ENCODE peak calls at places on chromosomes 16 and 17, in four cellular contexts. E is SK-N-SH, B is uterus, V is breast epithelium. S is an unnamed sample.

GRCh38 chr17:59378621-59379194 is 47.3 kb downstream of the YPEL2 start:
- DNase-seq in E (no peak), B (peak; percentile 60), V (no peak), S (no peak)

GRCh38 chr16:75603241-75603640 is 19.8 kb downstream of the ADAT1 start:
- DNase-seq in E (no peak), B (no peak), V (no peak), S (no peak)

GRCh38 chr17:31266042-31266441 is 31.0 kb downstream of the OMG start:
- DNase-seq in E (no peak), B (no peak), V (no peak), S (no peak)

GRCh38 chr16:62036101-62036806 is at the start of gene CDH8:
- DNase-seq in E (peak; percentile 22), B (no peak), V (no peak), S (no peak)

GRCh38 chr17:63919311-63919723 is 678 bp upstream of the GH1 start:
- DNase-seq in E (peak; percentile 89), B (peak; percentile 41), V (peak; percentile 43), S (no peak)

GRCh38 chr17:49859991-49860953 is 12.4 kb upstream of the TAC4 start:
- DNase-seq in E (no peak), B (no peak), V (no peak), S (no peak)

GRCh38 chr17:142102-142661 is 4.8 kb downstream of the SCGB1C2 start:
- DNase-seq in E (peak; percentile 84), B (peak; percentile 23), V (peak; percentile 16), S (no peak)

GRCh38 chr16:58635502-58635901 is 5.9 kb upstream of the CNOT1 start:
- DNase-seq in E (no peak), B (no peak), V (no peak), S (no peak)

GRCh38 chr17:6639651-6640535 is 618 bp downstream of the KIAA0753 start:
- DNase-seq in E (no peak), B (peak; percentile 28), V (no peak), S (no peak)

GRCh38 chr16:20871935-20872815 is 28.0 kb downstream of the DCUN1D3 start:
- DNase-seq in E (no peak), B (no peak), V (no peak), S (no peak)

GRCh38 chr17:6555331-6556120 is 829 bp downstream of the PITPNM3 start:
- DNase-seq in E (peak; percentile 60), B (no peak), V (no peak), S (no peak)

GRCh38 chr17:17525956-17526355 is 29.8 kb upstream of the RASD1 start:
- DNase-seq in E (no peak), B (no peak), V (no peak), S (no peak)

GRCh38 chr17:44076716-44077594 is 6.4 kb downstream of the G6PC3 start:
- DNase-seq in E (no peak), B (no peak), V (no peak), S (no peak)

GRCh38 chr17:49111934-49112333 is 20.6 kb upstream of the B4GALNT2 start:
- DNase-seq in E (no peak), B (no peak), V (no peak), S (no peak)

GRCh38 chr17:76153640-76154039 is 12.6 kb upstream of the FOXJ1 start:
- DNase-seq in E (no peak), B (no peak), V (no peak), S (no peak)

GRCh38 chr17:48554412-48555090 is 9.6 kb upstream of the HOXB2 start:
- DNase-seq in E (no peak), B (no peak), V (no peak), S (no peak)

GRCh38 chr16:84555418-84556196 is 51.1 kb upstream of the MEAK7 start:
- DNase-seq in E (no peak), B (no peak), V (no peak), S (no peak)

DNA sequence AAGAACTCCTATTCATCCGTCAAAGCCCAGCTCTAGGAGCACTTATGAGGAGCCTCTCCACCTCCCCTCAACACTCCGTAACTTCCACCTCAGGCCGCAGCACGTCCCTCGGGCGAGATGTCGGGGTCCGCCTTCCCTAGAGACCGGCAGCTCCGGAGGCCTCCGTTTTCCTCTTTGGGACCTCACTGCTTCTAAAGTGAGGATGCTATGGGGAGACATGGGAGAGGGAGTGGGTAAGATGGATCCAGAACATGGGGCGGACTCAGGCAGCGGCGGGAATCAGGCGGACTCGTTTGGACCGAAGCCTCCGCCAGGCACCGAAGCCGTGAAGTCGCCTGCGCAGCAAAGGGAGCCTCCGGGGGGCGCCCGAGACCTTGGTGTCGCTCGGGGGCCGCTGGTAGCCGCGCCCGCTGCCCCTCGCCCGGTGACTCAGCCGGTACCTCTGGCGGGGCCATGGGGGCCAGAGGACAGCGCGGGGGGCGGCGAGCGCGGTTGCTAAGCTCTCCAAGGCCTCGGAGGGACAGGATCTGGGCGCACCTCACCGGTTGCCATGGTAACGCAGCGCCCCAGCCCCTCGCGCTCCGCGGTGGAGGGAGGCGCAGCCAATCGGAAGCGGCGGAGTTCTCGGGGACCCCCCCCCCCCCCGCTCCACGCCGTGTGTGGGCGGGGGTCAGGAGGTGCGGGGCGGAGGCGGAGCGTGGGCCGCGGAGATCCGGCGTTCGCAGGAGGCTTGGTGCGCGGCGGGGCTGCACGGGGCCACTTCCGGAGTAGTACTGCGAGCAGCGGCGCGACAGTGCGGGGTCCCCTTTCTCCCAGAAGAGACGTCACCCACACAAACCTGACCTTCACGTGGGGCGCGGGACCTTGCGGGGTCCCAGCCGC is 1.3 kb upstream of the HIC1 start:
- DNase-seq in E (peak; percentile 68), B (peak; percentile 88), V (no peak), S (no peak)
- H3K27ac ChIP-seq in E (no peak overlapping the region), B (peak overlapping the region; percentile 99), V (peak overlapping the region; percentile 89), S (no peak overlapping the region)

DNA sequence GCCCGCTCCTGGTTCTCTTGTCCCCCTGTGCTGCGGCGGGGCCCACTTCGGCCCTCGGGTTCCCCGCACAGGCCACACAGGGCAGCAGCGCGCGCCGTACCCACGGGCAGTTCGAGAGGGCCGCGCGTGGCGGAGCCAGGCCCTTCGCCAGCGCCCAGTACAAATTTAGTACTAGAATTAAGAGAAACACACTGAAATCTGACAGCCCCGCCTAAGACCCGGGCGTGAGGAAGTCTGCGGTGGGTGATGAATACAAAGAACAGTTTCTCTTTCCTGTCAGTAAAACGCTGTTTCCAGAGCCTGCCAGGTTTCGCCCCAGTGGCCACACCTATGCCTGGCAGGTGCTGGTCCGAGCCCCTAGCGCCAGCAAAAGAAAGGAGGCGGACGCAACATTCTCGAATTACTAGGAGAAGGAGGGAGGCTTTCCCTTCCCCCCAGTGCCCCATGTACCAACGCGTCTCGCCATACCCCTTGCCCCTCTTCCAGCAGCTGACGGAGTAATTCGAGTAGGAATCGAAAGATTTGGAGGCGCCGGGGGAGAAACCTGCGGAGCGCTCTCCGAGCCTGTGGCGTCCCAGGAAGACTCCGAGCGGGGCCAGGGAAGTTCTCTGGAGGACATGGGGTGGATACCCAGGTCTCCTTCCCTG is 591 bp upstream of the SLFN5 start:
- DNase-seq in E (peak; percentile 41), B (peak; percentile 61), V (peak; percentile 81), S (no peak)
- TF ChIP-seq CTCF in E (peak; percentile 27), B (peak; percentile 30), V (peak; percentile 54), S (peak; percentile 25)

GRCh38 chr16:27110524-27110896 is 43.8 kb downstream of the C16orf82 start:
- DNase-seq in E (peak; percentile 30), B (no peak), V (no peak), S (no peak)

GRCh38 chr16:27114006-27114405 is 47.3 kb downstream of the C16orf82 start:
- DNase-seq in E (no peak), B (no peak), V (no peak), S (no peak)

GRCh38 chr16:27112093-27112811 is 45.5 kb downstream of the C16orf82 start:
- DNase-seq in E (no peak), B (no peak), V (no peak), S (no peak)

GRCh38 chr16:27111486-27111885 is 44.8 kb downstream of the C16orf82 start:
- DNase-seq in E (no peak), B (no peak), V (no peak), S (no peak)

GRCh38 chr16:27113341-27113841 is 46.7 kb downstream of the C16orf82 start:
- DNase-seq in E (no peak), B (no peak), V (no peak), S (no peak)
- H3K27ac ChIP-seq in E (no peak overlapping the region), B (no peak overlapping the region), V (no peak overlapping the region), S (no peak overlapping the region)

GRCh38 chr16:87380403-87380802 is 3.2 kb downstream of the FBXO31 start:
- DNase-seq in E (no peak), B (no peak), V (no peak), S (no peak)
- TF ChIP-seq CTCF in E (no peak), B (no peak), V (no peak), S (no peak)

DNA sequence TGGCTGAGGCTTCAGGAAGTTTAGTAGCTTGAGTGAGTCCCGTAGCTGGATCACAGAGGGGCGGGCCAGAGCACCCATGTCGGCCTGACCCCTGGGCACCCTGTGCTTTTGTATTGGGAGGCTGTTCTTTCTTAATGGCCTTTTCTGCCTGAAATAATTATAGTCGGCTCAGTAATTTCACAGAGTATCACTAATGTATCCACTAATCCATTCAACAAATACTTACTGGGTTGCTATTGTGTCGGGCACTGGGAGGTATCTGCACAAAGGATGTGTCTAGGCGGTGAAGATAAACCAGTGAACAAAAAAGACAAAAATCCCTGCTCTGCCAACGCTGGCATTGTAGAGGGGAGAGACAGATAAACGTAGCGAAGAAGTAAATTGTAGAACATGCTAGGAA is 318.6 kb downstream of the FOXL1 start:
- DNase-seq in E (no peak), B (no peak), V (no peak), S (no peak)
- H3K27ac ChIP-seq in E (no peak overlapping the region), B (no peak overlapping the region), V (no peak overlapping the region), S (no peak overlapping the region)

GRCh38 chr16:67326115-67326471 is 448 bp downstream of the KCTD19 start:
- DNase-seq in E (no peak), B (no peak), V (no peak), S (no peak)

GRCh38 chr16:67333315-67333714 is 6.7 kb downstream of the LRRC36 start:
- DNase-seq in E (no peak), B (no peak), V (no peak), S (no peak)

GRCh38 chr16:67326472-67327309 is at the start of the genes KCTD19 and LRRC36:
- DNase-seq in E (peak; percentile 98), B (peak; percentile 55), V (no peak), S (no peak)

GRCh38 chr16:67329901-67330300 is 3.3 kb downstream of the LRRC36 start:
- DNase-seq in E (no peak), B (no peak), V (no peak), S (no peak)

GRCh38 chr16:67327774-67328173 is 1.2 kb downstream of the LRRC36 start:
- DNase-seq in E (no peak), B (no peak), V (no peak), S (no peak)
- TF ChIP-seq CTCF in E (no peak), B (no peak), V (no peak), S (no peak)

GRCh38 chr17:15464211-15464610 is 3.2 kb downstream of the CDRT4 start:
- DNase-seq in E (no peak), B (no peak), V (no peak), S (no peak)
- H3K27ac ChIP-seq in E (no peak overlapping the region), B (peak overlapping the region; percentile 65), V (peak overlapping the region; percentile 83), S (peak overlapping the region; percentile 65)

S was measured in thoracic aorta.